ENCODE peak calls at places on chromosomes 7 and 10, in five cellular contexts. One of them, this sample, is unnamed.

GRCh38 chr10:42875792-42876191 is 93.2 kb downstream of the BMS1 start:
- DNase-seq in mesendoderm: peak; percentile 23
- DNase-seq in DND-41: no peak
- DNase-seq in astrocyte: no peak
- DNase-seq in K562: no peak
- DNase-seq in this sample: peak; percentile 85

GRCh38 chr10:23344251-23344841 is at the start of gene C10orf67:
- DNase-seq in DND-41: no peak
- DNase-seq in astrocyte: peak; percentile 58
- DNase-seq in K562: no peak
- DNase-seq in mesendoderm: peak; percentile 75
- DNase-seq in this sample: peak; percentile 87

GRCh38 chr7:4931932-4932331 is 27.1 kb downstream of the MMD2 start:
- DNase-seq in K562: no peak
- DNase-seq in DND-41: peak; percentile 6
- DNase-seq in astrocyte: no peak
- DNase-seq in mesendoderm: peak; percentile 55
- DNase-seq in this sample: no peak

GRCh38 chr10:22712959-22713852 is 1.2 kb downstream of the PIP4K2A start:
- DNase-seq in mesendoderm: peak; percentile 70
- DNase-seq in astrocyte: no peak
- DNase-seq in DND-41: peak; percentile 33
- DNase-seq in K562: peak; percentile 53
- DNase-seq in this sample: peak; percentile 81

GRCh38 chr7:143492043-143492471 is 14.4 kb downstream of the TAS2R41 start:
- DNase-seq in mesendoderm: peak; percentile 91
- DNase-seq in K562: peak; percentile 71
- DNase-seq in DND-41: no peak
- DNase-seq in astrocyte: peak; percentile 76
- DNase-seq in this sample: no peak

GRCh38 chr10:28327494-28327886 is 24.6 kb upstream of the MPP7 start:
- DNase-seq in K562: no peak
- DNase-seq in mesendoderm: no peak
- DNase-seq in astrocyte: peak; percentile 73
- DNase-seq in DND-41: no peak
- DNase-seq in this sample: no peak

GRCh38 chr10:43871545-43871944 is 222.9 kb upstream of the ZNF32 start:
- DNase-seq in mesendoderm: no peak
- DNase-seq in astrocyte: no peak
- DNase-seq in DND-41: no peak
- DNase-seq in K562: no peak
- DNase-seq in this sample: no peak

GRCh38 chr7:69708857-69709256 is 110.6 kb downstream of the AUTS2 start:
- DNase-seq in DND-41: no peak
- DNase-seq in astrocyte: peak; percentile 67
- DNase-seq in mesendoderm: no peak
- DNase-seq in K562: no peak
- DNase-seq in this sample: no peak

GRCh38 chr10:10792681-10793080 is 225.0 kb upstream of the CELF2 start:
- DNase-seq in DND-41: no peak
- DNase-seq in K562: no peak
- DNase-seq in astrocyte: peak; percentile 95
- DNase-seq in mesendoderm: peak; percentile 85
- DNase-seq in this sample: no peak

GRCh38 chr10:32187686-32188085 is 131.5 kb upstream of the KIF5B start:
- DNase-seq in K562: no peak
- DNase-seq in mesendoderm: no peak
- DNase-seq in astrocyte: no peak
- DNase-seq in DND-41: no peak
- DNase-seq in this sample: no peak

GRCh38 chr10:99984201-99984600 is 25.5 kb downstream of the DNMBP start:
- DNase-seq in DND-41: no peak
- DNase-seq in K562: no peak
- DNase-seq in mesendoderm: no peak
- DNase-seq in astrocyte: peak; percentile 45
- DNase-seq in this sample: no peak

GRCh38 chr10:88409236-88409635 is 173.9 kb downstream of the RNLS start:
- DNase-seq in DND-41: no peak
- DNase-seq in K562: no peak
- DNase-seq in mesendoderm: no peak
- DNase-seq in astrocyte: peak; percentile 34
- DNase-seq in this sample: no peak

GRCh38 chr10:44394696-44395383 is 9.9 kb upstream of the CXCL12 start:
- DNase-seq in astrocyte: no peak
- DNase-seq in K562: no peak
- DNase-seq in mesendoderm: no peak
- DNase-seq in DND-41: no peak
- DNase-seq in this sample: no peak

GRCh38 chr7:29289156-29290021 is 94.8 kb downstream of the CHN2 start:
- DNase-seq in astrocyte: peak; percentile 57
- DNase-seq in mesendoderm: no peak
- DNase-seq in K562: no peak
- DNase-seq in DND-41: no peak
- DNase-seq in this sample: no peak

GRCh38 chr10:75111906-75112703 is 649 bp downstream of the SAMD8 start:
- DNase-seq in mesendoderm: peak; percentile 84
- DNase-seq in DND-41: no peak
- DNase-seq in K562: peak; percentile 65
- DNase-seq in astrocyte: peak; percentile 47
- DNase-seq in this sample: peak; percentile 85

GRCh38 chr10:89710748-89711147 is 9.4 kb downstream of the KIF20B start:
- DNase-seq in K562: no peak
- DNase-seq in astrocyte: no peak
- DNase-seq in DND-41: no peak
- DNase-seq in mesendoderm: no peak
- DNase-seq in this sample: no peak

GRCh38 chr7:114084381-114085312 is 165.8 kb upstream of the PPP1R3A start:
- DNase-seq in DND-41: no peak
- DNase-seq in mesendoderm: peak; percentile 69
- DNase-seq in K562: no peak
- DNase-seq in astrocyte: peak; percentile 21
- DNase-seq in this sample: peak; percentile 80

GRCh38 chr7:103764887-103765286 is 224.6 kb downstream of the RELN start:
- DNase-seq in astrocyte: no peak
- DNase-seq in mesendoderm: no peak
- DNase-seq in K562: no peak
- DNase-seq in DND-41: no peak
- DNase-seq in this sample: no peak

GRCh38 chr7:31114593-31115343 is 62.7 kb downstream of the ADCYAP1R1 start:
- DNase-seq in DND-41: peak; percentile 58
- DNase-seq in astrocyte: peak; percentile 34
- DNase-seq in K562: no peak
- DNase-seq in mesendoderm: peak; percentile 53
- DNase-seq in this sample: no peak

GRCh38 chr7:84455788-84456187 is 261.2 kb upstream of the SEMA3A start:
- DNase-seq in K562: no peak
- DNase-seq in DND-41: no peak
- DNase-seq in mesendoderm: no peak
- DNase-seq in astrocyte: peak; percentile 31
- DNase-seq in this sample: no peak

GRCh38 chr10:78434886-78435285 is 401.2 kb downstream of the RPS24 start:
- DNase-seq in astrocyte: no peak
- DNase-seq in DND-41: no peak
- DNase-seq in K562: no peak
- DNase-seq in mesendoderm: no peak
- DNase-seq in this sample: no peak

GRCh38 chr7:6248581-6248980 is 23.8 kb downstream of the CYTH3 start:
- DNase-seq in K562: no peak
- DNase-seq in DND-41: no peak
- DNase-seq in mesendoderm: peak; percentile 76
- DNase-seq in astrocyte: peak; percentile 83
- DNase-seq in this sample: no peak

GRCh38 chr7:77331938-77332695 is 84.0 kb downstream of the GSAP start:
- DNase-seq in DND-41: peak; percentile 65
- DNase-seq in K562: peak; percentile 76
- DNase-seq in astrocyte: peak; percentile 79
- DNase-seq in mesendoderm: peak; percentile 88
- DNase-seq in this sample: peak; percentile 82

GRCh38 chr7:142753366-142753765 is 4.1 kb downstream of the PRSS1 start:
- DNase-seq in mesendoderm: no peak
- DNase-seq in DND-41: no peak
- DNase-seq in astrocyte: peak; percentile 25
- DNase-seq in K562: no peak
- DNase-seq in this sample: no peak

GRCh38 chr7:71752171-71752935 is 620.4 kb downstream of the GALNT17 start:
- DNase-seq in mesendoderm: peak; percentile 73
- DNase-seq in DND-41: peak; percentile 57
- DNase-seq in astrocyte: no peak
- DNase-seq in K562: peak; percentile 78
- DNase-seq in this sample: peak; percentile 68

GRCh38 chr10:11684717-11685645 is 57.2 kb upstream of the ECHDC3 start:
- DNase-seq in K562: peak; percentile 73
- DNase-seq in mesendoderm: peak; percentile 82
- DNase-seq in astrocyte: peak; percentile 93
- DNase-seq in DND-41: peak; percentile 66
- DNase-seq in this sample: peak; percentile 92

GRCh38 chr7:120603366-120603765 is 254.6 kb downstream of the TSPAN12 start:
- DNase-seq in K562: no peak
- DNase-seq in DND-41: no peak
- DNase-seq in astrocyte: no peak
- DNase-seq in mesendoderm: no peak
- DNase-seq in this sample: no peak

GRCh38 chr10:25294032-25294926 is 119.5 kb downstream of the GPR158 start:
- DNase-seq in K562: no peak
- DNase-seq in mesendoderm: peak; percentile 34
- DNase-seq in DND-41: no peak
- DNase-seq in astrocyte: peak; percentile 55
- DNase-seq in this sample: no peak

GRCh38 chr10:62456611-62457101 is 82.5 kb downstream of the ZNF365 start:
- DNase-seq in K562: no peak
- DNase-seq in DND-41: no peak
- DNase-seq in astrocyte: peak; percentile 32
- DNase-seq in mesendoderm: no peak
- DNase-seq in this sample: no peak

GRCh38 chr10:69807696-69808095 is 6.0 kb downstream of the COL13A1 start:
- DNase-seq in DND-41: no peak
- DNase-seq in mesendoderm: peak; percentile 68
- DNase-seq in astrocyte: peak; percentile 54
- DNase-seq in K562: no peak
- DNase-seq in this sample: no peak
- H3K9ac ChIP-seq in DND-41: no peak overlapping the region
- H3K9ac ChIP-seq in mesendoderm: no peak overlapping the region
- H3K9ac ChIP-seq in astrocyte: peak overlapping the region; percentile 54
- H3K9ac ChIP-seq in K562: no peak overlapping the region
- H3K9ac ChIP-seq in this sample: no peak overlapping the region

GRCh38 chr7:10908600-10908999 is 65.1 kb upstream of the PHF14 start:
- DNase-seq in astrocyte: no peak
- DNase-seq in DND-41: no peak
- DNase-seq in K562: no peak
- DNase-seq in mesendoderm: peak; percentile 83
- DNase-seq in this sample: no peak
- H3K9ac ChIP-seq in astrocyte: no peak overlapping the region
- H3K9ac ChIP-seq in DND-41: no peak overlapping the region
- H3K9ac ChIP-seq in K562: no peak overlapping the region
- H3K9ac ChIP-seq in mesendoderm: no peak overlapping the region
- H3K9ac ChIP-seq in this sample: no peak overlapping the region

GRCh38 chr7:92873776-92874175 is 37.4 kb upstream of the CDK6 start:
- DNase-seq in astrocyte: peak; percentile 97
- DNase-seq in K562: no peak
- DNase-seq in DND-41: no peak
- DNase-seq in mesendoderm: peak; percentile 50
- DNase-seq in this sample: no peak
- H3K9ac ChIP-seq in astrocyte: no peak overlapping the region
- H3K9ac ChIP-seq in K562: no peak overlapping the region
- H3K9ac ChIP-seq in DND-41: no peak overlapping the region
- H3K9ac ChIP-seq in mesendoderm: no peak overlapping the region
- H3K9ac ChIP-seq in this sample: no peak overlapping the region

GRCh38 chr7:130988443-130988842 is 254.4 kb upstream of the KLF14 start:
- DNase-seq in astrocyte: no peak
- DNase-seq in K562: no peak
- DNase-seq in DND-41: no peak
- DNase-seq in mesendoderm: peak; percentile 54
- DNase-seq in this sample: no peak
- H3K9ac ChIP-seq in astrocyte: no peak overlapping the region
- H3K9ac ChIP-seq in K562: no peak overlapping the region
- H3K9ac ChIP-seq in DND-41: no peak overlapping the region
- H3K9ac ChIP-seq in mesendoderm: no peak overlapping the region
- H3K9ac ChIP-seq in this sample: no peak overlapping the region

DNA sequence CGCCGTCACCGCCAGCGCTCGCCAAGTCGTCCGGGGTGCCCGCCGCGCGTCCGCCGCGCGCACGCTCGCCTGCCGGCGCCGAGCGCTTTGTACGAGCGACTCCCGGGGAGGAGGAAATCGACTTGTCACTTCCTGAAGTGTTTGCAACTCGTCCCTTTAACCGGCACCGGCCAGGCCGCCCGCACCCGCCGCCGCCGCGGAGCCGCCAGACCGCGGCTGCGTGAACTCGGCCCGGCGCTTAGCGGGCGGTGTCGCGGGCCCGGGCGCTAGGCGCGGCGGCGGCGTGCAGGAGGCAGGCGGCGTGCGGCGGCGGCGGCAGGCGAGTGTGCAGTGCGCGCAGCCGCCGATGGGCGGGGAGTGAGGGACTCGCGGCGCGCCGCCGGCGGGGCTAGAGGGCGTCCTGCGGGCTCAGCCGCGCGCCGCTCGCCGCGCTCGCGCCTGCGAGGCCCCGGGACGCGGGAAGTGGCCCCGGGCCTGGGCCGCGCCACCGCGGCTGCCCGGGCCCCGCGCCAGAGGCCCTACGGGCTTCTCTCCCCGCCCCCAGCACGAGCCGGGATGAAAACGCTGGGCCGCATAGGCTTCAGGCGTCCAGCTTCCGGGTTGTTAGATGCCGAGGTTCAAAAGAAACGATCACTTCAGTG is at the start of gene FAM53B:
- DNase-seq in mesendoderm: peak; percentile 83
- DNase-seq in K562: peak; percentile 81
- DNase-seq in astrocyte: peak; percentile 50
- DNase-seq in DND-41: peak; percentile 80
- DNase-seq in this sample: peak; percentile 92
- H3K9ac ChIP-seq in mesendoderm: peak within 1 kb of the TSS; percentile 75
- H3K9ac ChIP-seq in K562: peak within 1 kb of the TSS; percentile 57
- H3K9ac ChIP-seq in astrocyte: peak within 1 kb of the TSS; percentile 72
- H3K9ac ChIP-seq in DND-41: peak within 1 kb of the TSS; percentile 90
- H3K9ac ChIP-seq in this sample: peak within 1 kb of the TSS; percentile 47

DNA sequence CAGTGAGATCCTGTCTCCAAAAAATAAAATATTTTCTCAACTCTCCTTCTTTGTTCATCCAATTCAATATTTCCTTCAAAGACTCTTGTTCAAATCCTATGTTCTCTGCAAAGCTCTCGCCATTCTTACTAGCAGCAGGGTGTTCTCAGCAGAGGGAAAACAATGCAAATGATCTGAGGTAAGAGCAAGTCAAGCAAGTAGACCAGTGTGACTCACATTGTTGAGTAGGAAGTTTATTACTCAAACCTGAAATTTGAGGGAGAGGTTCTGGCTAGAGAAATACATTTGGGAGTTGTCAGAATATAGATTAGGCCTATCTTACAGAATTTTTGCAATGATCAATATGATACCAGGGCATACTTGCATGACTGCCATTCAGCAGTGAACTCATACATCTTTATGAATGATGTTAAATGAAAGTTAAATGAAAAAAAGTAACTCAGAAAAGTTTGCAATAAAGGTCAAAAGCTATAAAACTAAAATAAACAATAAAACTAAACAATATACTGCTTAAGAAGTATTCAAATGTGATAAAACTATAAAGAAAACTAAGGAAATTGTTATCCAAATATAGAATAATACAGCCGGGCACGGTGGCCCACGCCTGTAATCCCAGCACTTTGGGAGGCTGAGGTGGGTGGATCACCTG is 5.8 kb downstream of the IDE start:
- DNase-seq in mesendoderm: peak; percentile 75
- DNase-seq in DND-41: no peak
- DNase-seq in astrocyte: peak; percentile 69
- DNase-seq in K562: no peak
- DNase-seq in this sample: no peak
- H3K9ac ChIP-seq in mesendoderm: no peak overlapping the region
- H3K9ac ChIP-seq in DND-41: no peak overlapping the region
- H3K9ac ChIP-seq in astrocyte: no peak overlapping the region
- H3K9ac ChIP-seq in K562: no peak overlapping the region
- H3K9ac ChIP-seq in this sample: no peak overlapping the region

GRCh38 chr7:48090095-48090805 is 1.2 kb downstream of the UPP1 start:
- DNase-seq in K562: no peak
- DNase-seq in DND-41: no peak
- DNase-seq in mesendoderm: peak; percentile 48
- DNase-seq in astrocyte: peak; percentile 46
- DNase-seq in this sample: peak; percentile 89
- H3K9ac ChIP-seq in K562: no peak overlapping the region
- H3K9ac ChIP-seq in DND-41: no peak overlapping the region
- H3K9ac ChIP-seq in mesendoderm: peak overlapping the region; percentile 81
- H3K9ac ChIP-seq in astrocyte: peak overlapping the region; percentile 87
- H3K9ac ChIP-seq in this sample: peak overlapping the region; percentile 60

This sample was measured in kidney.